ENCODE peak calls at places on chromosomes 13 and 19, in six cellular contexts. Q is T-helper 2 cell; W is ovary; D is hepatic stellate cell; X is stimulated activated CD4-positive, alpha-beta T cell treated with anti-CD3 and anti-CD28 coated beads, TNF-alpha, amount 100 ng/mL, for 24 hours; T is mucosa of gallbladder. U is an unnamed sample.
A peak's percentile ranks its signal among the peaks of the same experiment; 100 is the strongest.

GRCh38 chr19:11380653-11381534 is 3.2 kb downstream of the EPOR start:
- DNase-seq in Q (peak; percentile 96), D (peak; percentile 100), T (peak; percentile 96), X (peak; percentile 87), W (peak; percentile 97), U (peak; percentile 96)

GRCh38 chr13:97875218-97875617 is 78.3 kb upstream of the IPO5 start:
- DNase-seq in D (no peak), Q (no peak), X (no peak), W (no peak), T (no peak), U (no peak)

GRCh38 chr19:33819875-33820781 is 23.5 kb downstream of the KCTD15 start:
- DNase-seq in W (peak; percentile 80), Q (peak; percentile 38), X (peak; percentile 36), T (peak; percentile 63), D (peak; percentile 82), U (peak; percentile 92)

GRCh38 chr13:72562686-72563085 is 164.7 kb downstream of the MZT1 start:
- DNase-seq in X (no peak), Q (no peak), W (no peak), D (no peak), T (no peak), U (no peak)

GRCh38 chr13:39886336-39886735 is 230.9 kb downstream of the COG6 start:
- DNase-seq in Q (no peak), X (no peak), T (no peak), W (no peak), D (no peak), U (no peak)

GRCh38 chr13:114021464-114022308 is 47.8 kb upstream of the C13orf46 start:
- DNase-seq in Q (no peak), W (no peak), D (no peak), T (no peak), X (no peak), U (no peak)

GRCh38 chr13:40132249-40132648 is 476.8 kb downstream of the COG6 start:
- DNase-seq in W (no peak), D (no peak), X (no peak), Q (no peak), T (no peak), U (no peak)

GRCh38 chr13:84358601-84359000 is 476.3 kb upstream of the SLITRK1 start:
- DNase-seq in D (no peak), X (no peak), T (no peak), W (no peak), Q (no peak), U (no peak)

GRCh38 chr19:8515317-8515716 is 1.4 kb upstream of the ZNF414 start:
- DNase-seq in W (no peak), D (no peak), Q (peak; percentile 46), T (no peak), X (no peak), U (no peak)

GRCh38 chr19:7371001-7371400 is 22.3 kb downstream of the ARHGEF18 start:
- DNase-seq in Q (no peak), D (no peak), W (no peak), X (no peak), T (no peak), U (no peak)

GRCh38 chr13:44734204-44734707 is 158.1 kb upstream of the TSC22D1 start:
- DNase-seq in D (no peak), Q (no peak), X (no peak), W (no peak), T (no peak), U (peak; percentile 84)

GRCh38 chr13:22463089-22463488 is 717.7 kb upstream of the SGCG start:
- DNase-seq in T (no peak), Q (no peak), W (no peak), X (no peak), D (no peak), U (no peak)

GRCh38 chr13:26377038-26377437 is 123.1 kb downstream of the CDK8 start:
- DNase-seq in D (peak; percentile 5), W (no peak), Q (no peak), T (no peak), X (no peak), U (no peak)

GRCh38 chr13:40315416-40316064 is 350.9 kb downstream of the FOXO1 start:
- DNase-seq in X (peak; percentile 12), T (no peak), Q (peak; percentile 23), W (no peak), D (no peak), U (no peak)

GRCh38 chr13:36131931-36132297 is 732 bp upstream of the DCLK1 start:
- DNase-seq in T (no peak), X (no peak), W (peak; percentile 40), D (no peak), Q (no peak), U (peak; percentile 77)

GRCh38 chr19:55070755-55071502 is 4.7 kb upstream of the EPS8L1 start:
- DNase-seq in Q (no peak), T (peak; percentile 68), W (no peak), X (no peak), D (peak; percentile 83), U (no peak)

GRCh38 chr19:22502766-22503165 is 80.6 kb upstream of the ZNF98 start:
- DNase-seq in X (no peak), W (no peak), Q (no peak), T (no peak), D (no peak), U (no peak)

GRCh38 chr19:13817615-13818371 is 22.6 kb downstream of the ZSWIM4 start:
- DNase-seq in D (no peak), X (no peak), T (peak; percentile 77), Q (peak; percentile 37), W (no peak), U (no peak)

GRCh38 chr19:16899566-16900075 is 10.8 kb downstream of the F2RL3 start:
- DNase-seq in Q (no peak), D (peak; percentile 81), X (no peak), W (no peak), T (no peak), U (no peak)

GRCh38 chr19:4140237-4140711 is 13.2 kb upstream of the CREB3L3 start:
- DNase-seq in D (peak; percentile 84), T (no peak), Q (no peak), X (no peak), W (no peak), U (no peak)

GRCh38 chr19:42023121-42023942 is 29.3 kb upstream of the ATP1A3 start:
- DNase-seq in X (no peak), Q (no peak), T (no peak), D (no peak), W (no peak), U (no peak)

GRCh38 chr19:13506550-13506878 is 235 bp upstream of the CACNA1A start:
- DNase-seq in W (no peak), Q (no peak), X (no peak), D (peak; percentile 40), T (no peak), U (no peak)

GRCh38 chr13:31042084-31042483 is 109.6 kb downstream of the TEX26 start:
- DNase-seq in Q (no peak), W (no peak), X (no peak), T (no peak), D (no peak), U (no peak)

GRCh38 chr13:25301347-25302113 is at the start of gene NUP58:
- DNase-seq in D (peak; percentile 86), X (peak; percentile 88), T (peak; percentile 97), Q (peak; percentile 91), W (peak; percentile 96), U (peak; percentile 99)

GRCh38 chr19:4130635-4131438 is 6.9 kb upstream of the MAP2K2 start:
- DNase-seq in Q (no peak), D (peak; percentile 60), T (no peak), X (no peak), W (no peak), U (no peak)

GRCh38 chr13:33208290-33208990 is 77.1 kb downstream of the STARD13 start:
- DNase-seq in Q (no peak), X (no peak), D (no peak), W (no peak), T (no peak), U (no peak)

GRCh38 chr13:36882829-36883390 is 37.1 kb downstream of the SMAD9 start:
- DNase-seq in X (no peak), W (no peak), T (no peak), Q (no peak), D (no peak), U (no peak)

GRCh38 chr19:35907377-35907745 is 734 bp downstream of the TYROBP start:
- DNase-seq in D (no peak), Q (no peak), T (no peak), W (no peak), X (no peak), U (no peak)

GRCh38 chr13:103788061-103788652 is 721.9 kb upstream of the SLC10A2 start:
- DNase-seq in D (no peak), Q (no peak), W (no peak), X (no peak), T (no peak), U (no peak)

GRCh38 chr19:401836-402535 is 7.0 kb downstream of the C2CD4C start:
- DNase-seq in W (peak; percentile 25), Q (no peak), D (no peak), T (no peak), X (no peak), U (peak; percentile 69)

GRCh38 chr13:38804536-38804935 is 117.7 kb downstream of the FREM2 start:
- DNase-seq in Q (no peak), T (no peak), D (no peak), W (no peak), X (no peak), U (no peak)

GRCh38 chr19:49347835-49348234 is 12.6 kb downstream of the CD37 start:
- DNase-seq in T (no peak), Q (no peak), W (no peak), X (no peak), D (peak; percentile 87), U (no peak)

GRCh38 chr19:47882890-47883289 is 3.2 kb downstream of the SULT2A1 start:
- DNase-seq in Q (no peak), X (no peak), T (no peak), D (no peak), W (no peak), U (no peak)

GRCh38 chr19:45739498-45740439 is 6.5 kb downstream of the MEIOSIN start:
- DNase-seq in T (no peak), D (no peak), X (no peak), W (no peak), Q (no peak), U (no peak)

U was measured in cardiac septum.